ENCODE peak calls at places on chromosomes 12 and 14, in five cellular contexts. Q, W, S, C and O are unnamed samples.

GRCh38 chr14:72613196-72613974 is 280.5 kb downstream of the DPF3 start:
- DNase-seq in S (no peak), W (no peak), C (peak; percentile 63), Q (peak; percentile 26), O (no peak)

GRCh38 chr12:34403706-34404376 is 381.5 kb downstream of the ALG10 start:
- DNase-seq in S (no peak), W (no peak), Q (peak; percentile 8), C (peak; percentile 0), O (no peak)

GRCh38 chr12:57893460-57894353 is 47.2 kb upstream of the CTDSP2 start:
- DNase-seq in C (peak; percentile 72), Q (no peak), S (no peak), W (no peak), O (no peak)

GRCh38 chr14:45051896-45052295 is 32.0 kb upstream of the PRPF39 start:
- DNase-seq in Q (no peak), W (no peak), S (no peak), C (no peak), O (no peak)

GRCh38 chr14:26199599-26200370 is 398.0 kb downstream of the NOVA1 start:
- DNase-seq in S (no peak), C (no peak), W (no peak), Q (no peak), O (no peak)

GRCh38 chr12:122348505-122348904 is 74.0 kb downstream of the CLIP1 start:
- DNase-seq in S (no peak), Q (no peak), C (no peak), W (no peak), O (no peak)

GRCh38 chr14:63174760-63175191 is 29.5 kb upstream of the RHOJ start:
- DNase-seq in S (no peak), C (peak; percentile 55), Q (no peak), W (no peak), O (no peak)

GRCh38 chr12:7047318-7047717 is 13.2 kb upstream of the C1S start:
- DNase-seq in S (no peak), W (no peak), C (no peak), Q (no peak), O (no peak)

GRCh38 chr12:47818382-47818700 is 1.4 kb downstream of the HDAC7 start:
- DNase-seq in Q (no peak), W (no peak), S (no peak), C (no peak), O (no peak)

GRCh38 chr12:22121224-22121623 is 75.2 kb downstream of the CMAS start:
- DNase-seq in W (no peak), S (no peak), Q (peak; percentile 68), C (no peak), O (no peak)

GRCh38 chr12:28108599-28108998 is 81.7 kb upstream of the CCDC91 start:
- DNase-seq in W (no peak), C (no peak), S (no peak), Q (no peak), O (no peak)

GRCh38 chr12:56237552-56237951 is 7.7 kb downstream of the SLC39A5 start:
- DNase-seq in Q (no peak), S (no peak), C (no peak), W (no peak), O (no peak)

GRCh38 chr12:101829639-101830390 is 944 bp downstream of the GNPTAB start:
- DNase-seq in W (no peak), Q (no peak), S (no peak), C (no peak), O (no peak)

GRCh38 chr12:26987634-26988424 is 26.4 kb downstream of the TM7SF3 start:
- DNase-seq in W (no peak), C (no peak), Q (no peak), S (no peak), O (no peak)

GRCh38 chr12:79143803-79144202 is 279.2 kb downstream of the SYT1 start:
- DNase-seq in W (no peak), Q (no peak), C (no peak), S (no peak), O (no peak)

GRCh38 chr12:45231515-45232145 is 15.7 kb downstream of the ANO6 start:
- DNase-seq in C (no peak), S (no peak), W (no peak), Q (no peak), O (no peak)

GRCh38 chr12:57523706-57524614 is 1.3 kb downstream of the MBD6 start:
- DNase-seq in S (no peak), W (no peak), C (no peak), Q (no peak), O (no peak)

GRCh38 chr12:70456953-70457352 is 90.9 kb downstream of the KCNMB4 start:
- DNase-seq in Q (no peak), W (no peak), S (no peak), C (no peak), O (no peak)

GRCh38 chr12:49093746-49094103 is 876 bp downstream of the DHH start:
- DNase-seq in C (peak; percentile 58), Q (peak; percentile 61), S (no peak), W (no peak), O (no peak)

GRCh38 chr14:104244221-104245011 is 106.0 kb downstream of the KIF26A start:
- DNase-seq in Q (peak; percentile 22), S (no peak), W (no peak), C (no peak), O (no peak)

GRCh38 chr12:31749024-31749704 is 20.3 kb upstream of the AMN1 start:
- DNase-seq in Q (no peak), W (peak; percentile 52), C (no peak), S (peak; percentile 99), O (peak; percentile 37)

GRCh38 chr12:44812062-44812461 is 64.1 kb downstream of the NELL2 start:
- DNase-seq in C (no peak), Q (no peak), S (no peak), W (no peak), O (no peak)

GRCh38 chr12:131720921-131721320 is 10.0 kb downstream of the SFSWAP start:
- DNase-seq in W (no peak), Q (no peak), C (no peak), S (no peak), O (no peak)

GRCh38 chr12:95547522-95548055 is 3.7 kb downstream of the USP44 start:
- DNase-seq in W (no peak), C (no peak), Q (no peak), S (no peak), O (no peak)

GRCh38 chr12:91179315-91179714 is 3.3 kb downstream of the DCN start:
- DNase-seq in W (no peak), C (no peak), S (no peak), Q (no peak), O (no peak)

GRCh38 chr14:94710731-94711130 is 59.2 kb downstream of the GSC start:
- DNase-seq in C (no peak), W (no peak), S (no peak), Q (no peak), O (no peak)

GRCh38 chr14:22556021-22556989 is 32.7 kb downstream of the DAD1 start:
- DNase-seq in C (no peak), S (peak; percentile 98), Q (no peak), W (peak; percentile 73), O (peak; percentile 67)

GRCh38 chr14:22557846-22558220 is 31.2 kb downstream of the DAD1 start:
- DNase-seq in Q (no peak), C (no peak), W (no peak), S (no peak), O (no peak)

GRCh38 chr14:22556990-22557623 is 31.9 kb downstream of the DAD1 start:
- DNase-seq in W (peak; percentile 72), S (no peak), Q (peak; percentile 97), C (peak; percentile 94), O (peak; percentile 53)

GRCh38 chr14:22559041-22559440 is 30.0 kb downstream of the DAD1 start:
- DNase-seq in S (no peak), C (no peak), Q (no peak), W (no peak), O (no peak)

GRCh38 chr14:22558221-22558913 is 30.7 kb downstream of the DAD1 start:
- DNase-seq in W (no peak), S (no peak), Q (peak; percentile 84), C (no peak), O (no peak)
- TF ChIP-seq TAF1 in W (no peak), S (no peak), Q (no peak), C (no peak), O (no peak)

GRCh38 chr14:51692646-51693045 is 40.9 kb downstream of the FRMD6 start:
- DNase-seq in S (no peak), C (no peak), W (no peak), Q (no peak), O (no peak)

DNA sequence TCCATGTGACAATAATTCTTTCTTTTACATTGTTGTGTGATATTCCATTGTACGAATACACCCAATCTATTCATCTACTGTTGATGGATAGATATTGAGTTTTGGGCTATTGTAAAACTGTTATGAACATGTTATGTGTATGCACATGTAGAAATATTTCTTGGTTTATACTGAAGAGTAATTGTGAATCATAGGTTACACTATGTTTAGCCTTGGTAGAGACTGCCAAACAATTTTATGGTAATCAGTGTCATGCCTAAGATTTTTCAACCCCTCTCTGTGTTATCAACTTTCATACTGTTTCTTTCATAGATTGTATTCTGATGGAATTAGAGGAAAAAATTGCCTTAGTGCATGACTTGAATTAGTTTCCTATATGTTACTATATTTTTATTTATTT is 39.5 kb downstream of the FRMD6 start:
- DNase-seq in S (no peak), C (no peak), W (no peak), Q (no peak), O (no peak)
- TF ChIP-seq TAF1 in S (no peak), C (no peak), W (no peak), Q (no peak), O (no peak)

GRCh38 chr14:67569651-67570290 is 30.3 kb downstream of the PIGH start:
- DNase-seq in W (no peak), S (no peak), C (no peak), Q (no peak), O (no peak)
- TF ChIP-seq TAF1 in W (no peak), S (no peak), C (no peak), Q (no peak), O (no peak)

GRCh38 chr12:29844667-29845066 is 60.9 kb upstream of the TMTC1 start:
- DNase-seq in S (no peak), W (no peak), C (no peak), Q (no peak), O (no peak)
- TF ChIP-seq TAF1 in S (no peak), W (no peak), C (no peak), Q (no peak), O (no peak)

GRCh38 chr12:127726928-127727327 is 540.0 kb upstream of the TMEM132C start:
- DNase-seq in W (no peak), Q (no peak), C (no peak), S (no peak), O (no peak)
- TF ChIP-seq TAF1 in W (no peak), Q (no peak), C (no peak), S (no peak), O (no peak)

GRCh38 chr12:129871991-129872969 is 31.5 kb downstream of the TMEM132D start:
- DNase-seq in W (no peak), S (no peak), C (no peak), Q (peak; percentile 75), O (no peak)
- TF ChIP-seq TAF1 in W (no peak), S (no peak), C (no peak), Q (peak; percentile 13), O (no peak)

GRCh38 chr14:67710209-67710608 is 8.5 kb downstream of the RDH12 start:
- DNase-seq in Q (no peak), S (no peak), C (no peak), W (no peak), O (no peak)
- TF ChIP-seq TAF1 in Q (no peak), S (no peak), C (no peak), W (no peak), O (no peak)